ENCODE peak calls at places on chromosomes 7 and 10, in four cellular contexts. G is bronchial epithelial cell, K is transverse colon, O is lower leg skin. P is an unnamed sample.

GRCh38 chr7:56213574-56213973 is 97.4 kb upstream of the NUPR2 start:
- DNase-seq in O (no peak), G (no peak), K (no peak), P (no peak)

GRCh38 chr10:74213571-74214162 is 62.6 kb downstream of the ADK start:
- DNase-seq in K (peak; percentile 25), O (no peak), G (peak; percentile 57), P (no peak)

GRCh38 chr10:29636178-29636577 is 1.4 kb upstream of the SVIL start:
- DNase-seq in G (peak; percentile 85), K (no peak), O (no peak), P (no peak)

GRCh38 chr7:153381275-153382119 is 621.9 kb downstream of the ACTR3B start:
- DNase-seq in K (peak; percentile 21), O (no peak), G (no peak), P (peak; percentile 27)

GRCh38 chr7:134452991-134453473 is 5.9 kb downstream of the AKR1B1 start:
- DNase-seq in O (no peak), K (no peak), G (no peak), P (no peak)

GRCh38 chr10:107899075-107899474 is 734.6 kb upstream of the SORCS1 start:
- DNase-seq in O (no peak), G (peak; percentile 73), K (no peak), P (no peak)

GRCh38 chr7:32583791-32584190 is 88.5 kb downstream of the AVL9 start:
- DNase-seq in O (no peak), G (no peak), K (no peak), P (no peak)

GRCh38 chr7:37027557-37028341 is 303.5 kb upstream of the AOAH start:
- DNase-seq in G (no peak), K (no peak), O (no peak), P (no peak)

GRCh38 chr10:73209705-73210104 is 37.4 kb downstream of the DNAJC9 start:
- DNase-seq in O (no peak), K (no peak), G (peak; percentile 87), P (no peak)

GRCh38 chr10:59622320-59622901 is 87.2 kb downstream of the SLC16A9 start:
- DNase-seq in O (peak; percentile 33), K (peak; percentile 42), G (peak; percentile 63), P (peak; percentile 48)

GRCh38 chr10:3786295-3786981 is 1.4 kb upstream of the KLF6 start:
- DNase-seq in O (peak; percentile 46), K (peak; percentile 51), G (peak; percentile 78), P (peak; percentile 49)

GRCh38 chr10:58268946-58269831 is at the start of gene CISD1:
- DNase-seq in G (peak; percentile 99), O (peak; percentile 96), K (peak; percentile 97), P (peak; percentile 96)

GRCh38 chr10:32004161-32004591 is 52.0 kb downstream of the KIF5B start:
- DNase-seq in G (no peak), K (peak; percentile 11), O (no peak), P (no peak)

GRCh38 chr10:67520924-67521520 is 175.0 kb downstream of the CTNNA3 start:
- DNase-seq in G (peak; percentile 49), O (no peak), K (peak; percentile 10), P (peak; percentile 47)

GRCh38 chr7:35286986-35287385 is 33.1 kb upstream of the TBX20 start:
- DNase-seq in K (no peak), O (no peak), G (no peak), P (no peak)

GRCh38 chr10:124668517-124669051 is 75.6 kb downstream of the FAM53B start:
- DNase-seq in O (no peak), K (no peak), G (no peak), P (no peak)

GRCh38 chr7:130845581-130846085 is 111.6 kb upstream of the KLF14 start:
- DNase-seq in O (peak; percentile 48), K (no peak), G (peak; percentile 96), P (no peak)

GRCh38 chr10:89295597-89295996 is 6.2 kb upstream of the IFIT2 start:
- DNase-seq in O (no peak), K (no peak), G (peak; percentile 53), P (no peak)

GRCh38 chr7:5396542-5396941 is 27.1 kb downstream of the TNRC18 start:
- DNase-seq in O (peak; percentile 27), K (peak; percentile 57), G (peak; percentile 46), P (no peak)
- TF ChIP-seq CTCF in O (no peak), K (no peak), G (peak; percentile 66), P (no peak)

GRCh38 chr7:23469150-23469960 is 936 bp downstream of the IGF2BP3 start:
- DNase-seq in G (no peak), O (no peak), K (no peak), P (peak; percentile 50)

GRCh38 chr7:23468721-23469149 is 1.6 kb downstream of the IGF2BP3 start:
- DNase-seq in O (no peak), G (no peak), K (peak; percentile 8), P (peak; percentile 43)

GRCh38 chr7:23470290-23471089 is at the start of gene IGF2BP3:
- DNase-seq in K (peak; percentile 24), G (peak; percentile 34), O (no peak), P (peak; percentile 80)

GRCh38 chr7:23471090-23471859 is 984 bp upstream of the IGF2BP3 start:
- DNase-seq in O (no peak), K (peak; percentile 21), G (no peak), P (peak; percentile 91)

GRCh38 chr7:23469961-23470250 is 385 bp downstream of the IGF2BP3 start:
- DNase-seq in K (no peak), O (no peak), G (no peak), P (no peak)
- TF ChIP-seq CTCF in K (no peak), O (no peak), G (no peak), P (no peak)

GRCh38 chr7:50774299-50774698 is 8.4 kb downstream of the GRB10 start:
- DNase-seq in K (no peak), O (no peak), G (no peak), P (no peak)
- TF ChIP-seq CTCF in K (no peak), O (no peak), G (no peak), P (no peak)

DNA sequence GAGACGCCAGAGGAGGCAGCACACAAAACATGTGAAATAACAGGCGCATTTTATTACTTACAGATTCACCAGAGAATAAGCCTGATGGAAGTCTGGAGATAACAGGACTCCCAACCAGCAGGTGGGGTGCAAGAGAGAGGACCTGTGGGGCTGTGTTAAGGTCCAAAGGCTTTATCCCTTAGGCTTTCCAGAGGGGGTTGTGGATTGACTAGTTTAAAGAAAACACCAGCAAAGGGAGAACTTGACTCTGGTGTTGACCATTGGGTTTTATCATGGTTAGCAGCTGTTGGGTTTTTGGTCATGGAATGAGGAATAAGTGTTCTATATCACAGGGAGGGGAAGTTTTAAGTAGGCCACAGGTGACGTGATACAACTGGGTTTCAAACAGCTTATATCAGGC is 1.6 kb upstream of the CRPPA start:
- DNase-seq in K (no peak), O (no peak), G (no peak), P (no peak)
- TF ChIP-seq CTCF in K (no peak), O (no peak), G (no peak), P (no peak)

GRCh38 chr7:145184956-145185355 is 349.1 kb upstream of the TPK1 start:
- DNase-seq in G (no peak), O (no peak), K (no peak), P (no peak)
- TF ChIP-seq CTCF in G (no peak), O (no peak), K (no peak), P (no peak)

GRCh38 chr10:91643700-91644099 is 10.8 kb upstream of the PPP1R3C start:
- DNase-seq in O (no peak), G (peak; percentile 48), K (no peak), P (peak; percentile 6)
- TF ChIP-seq CTCF in O (no peak), G (peak; percentile 60), K (peak; percentile 22), P (peak; percentile 27)

GRCh38 chr10:132538031-132538789 is 623 bp downstream of the INPP5A start:
- DNase-seq in K (peak; percentile 24), G (no peak), O (no peak), P (no peak)

GRCh38 chr10:132537713-132538020 is at the start of gene INPP5A:
- DNase-seq in O (no peak), K (no peak), G (no peak), P (no peak)

GRCh38 chr10:132535065-132535651 is 2.4 kb upstream of the INPP5A start:
- DNase-seq in O (no peak), K (no peak), G (no peak), P (no peak)

GRCh38 chr10:132536964-132537712 is 449 bp upstream of the INPP5A start:
- DNase-seq in G (peak; percentile 87), K (peak; percentile 100), O (peak; percentile 100), P (peak; percentile 100)

DNA sequence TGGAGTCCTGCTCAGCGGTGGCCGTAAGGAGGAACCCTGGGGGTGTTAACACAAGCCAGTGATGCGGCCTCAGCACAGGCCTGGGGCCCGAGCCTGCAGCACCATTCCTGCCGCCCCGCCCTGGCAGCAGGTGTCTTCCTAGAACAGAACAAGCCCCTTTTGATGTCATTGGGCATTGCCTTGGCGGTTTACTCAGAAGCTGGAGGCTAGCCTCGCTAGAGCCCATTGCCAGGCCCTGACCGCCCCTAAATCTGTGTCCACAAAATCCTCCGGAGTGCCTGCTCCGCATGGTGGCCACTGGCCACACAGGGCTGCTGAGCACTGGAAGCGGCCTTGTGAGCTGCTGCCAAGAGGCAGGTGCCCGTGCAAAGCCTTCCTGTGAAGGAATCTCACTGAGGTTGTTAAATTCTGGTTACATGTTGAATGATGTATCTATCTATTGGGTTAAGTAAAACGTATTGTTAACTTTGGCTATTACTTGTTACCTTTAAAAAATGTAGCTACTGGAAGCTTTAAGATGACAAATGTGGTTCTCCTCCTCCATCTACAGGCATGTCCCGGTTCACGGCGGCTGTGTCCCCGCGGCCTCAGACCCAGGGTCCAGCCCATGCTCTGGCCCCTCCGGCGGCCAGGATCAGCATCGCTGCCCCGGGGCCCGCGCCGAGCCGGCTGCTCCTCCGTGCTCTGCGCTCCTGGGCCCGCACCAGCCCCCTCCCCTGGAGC is 1.2 kb upstream of the INPP5A start:
- DNase-seq in K (peak; percentile 55), G (no peak), O (no peak), P (no peak)
- TF ChIP-seq CTCF in K (no peak), G (no peak), O (no peak), P (no peak)

GRCh38 chr7:112547916-112548315 is 67.1 kb downstream of the LSMEM1 start:
- DNase-seq in O (no peak), K (no peak), G (peak; percentile 32), P (no peak)

GRCh38 chr7:112546723-112547513 is 66.1 kb downstream of the LSMEM1 start:
- DNase-seq in G (no peak), O (no peak), K (no peak), P (no peak)

GRCh38 chr7:112554591-112554990 is 73.8 kb downstream of the LSMEM1 start:
- DNase-seq in G (no peak), K (no peak), O (no peak), P (no peak)

DNA sequence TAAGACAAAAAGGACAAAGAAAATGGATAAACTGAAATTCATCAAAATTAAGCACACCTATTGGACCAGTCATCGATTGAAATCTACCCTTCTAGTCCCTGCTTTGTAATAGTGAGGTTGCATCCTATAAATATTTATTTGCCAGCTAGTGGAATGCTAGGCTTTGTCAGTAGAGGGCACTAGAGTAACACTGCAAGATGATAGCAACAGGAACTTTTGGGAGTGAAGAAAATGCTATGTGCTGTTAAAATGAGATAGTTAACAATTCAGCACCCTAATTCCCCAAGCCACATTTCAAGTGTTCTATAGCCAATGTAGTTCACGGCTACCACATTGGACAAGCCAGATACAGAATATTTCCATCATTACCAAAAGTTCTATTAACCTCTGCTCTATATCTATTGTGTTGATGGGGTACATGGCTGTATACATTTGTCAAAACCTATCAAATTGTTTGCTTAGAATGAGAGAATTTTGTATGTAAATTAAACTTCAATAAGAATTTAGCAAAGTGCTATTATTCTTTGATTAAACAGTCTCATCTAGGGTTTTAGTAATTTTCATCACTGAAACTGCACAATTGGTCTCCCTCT is 69.8 kb downstream of the LSMEM1 start:
- DNase-seq in O (peak; percentile 20), K (no peak), G (peak; percentile 71), P (no peak)
- TF ChIP-seq CTCF in O (no peak), K (peak; percentile 91), G (peak; percentile 78), P (peak; percentile 60)

P was measured in nephron progenitor cell.